ENCODE peak calls at places on chromosomes 12 and 14, in six cellular contexts. R is K562, X is astrocyte, P is BE2C, G is ovary, M is WERI-Rb-1. V is an unnamed sample. For H3K36me3, the result is how much of the 10 kb centered on the place peaks cover.

GRCh38 chr12:94601972-94602517 is 48.3 kb downstream of the TMCC3 start:
- DNase-seq in M (no peak), R (no peak), G (no peak), P (no peak), X (no peak), V (no peak)

GRCh38 chr12:41466762-41467270 is 278.7 kb downstream of the PDZRN4 start:
- DNase-seq in R (no peak), G (no peak), M (no peak), P (no peak), X (peak), V (no peak)

GRCh38 chr14:59427653-59428578 is 37.3 kb downstream of the GPR135 start:
- DNase-seq in X (peak), G (peak), R (no peak), M (no peak), P (no peak), V (no peak)

GRCh38 chr14:52937869-52938268 is 13.0 kb downstream of the FERMT2 start:
- DNase-seq in X (no peak), R (no peak), G (no peak), M (no peak), P (no peak), V (no peak)

GRCh38 chr14:65035049-65035448 is 48.4 kb downstream of the FNTB start:
- DNase-seq in R (no peak), P (peak), G (peak), M (no peak), X (no peak), V (no peak)

GRCh38 chr12:48851883-48852733 is at the start of gene DDX23:
- DNase-seq in M (peak), R (peak), G (peak), P (peak), X (peak), V (peak)

GRCh38 chr12:24960222-24960855 is 11.4 kb upstream of the BCAT1 start:
- DNase-seq in M (peak), R (peak), X (peak), P (peak), G (no peak), V (no peak)

GRCh38 chr12:125981610-125982253 is 916.5 kb downstream of the AACS start:
- DNase-seq in R (no peak), M (no peak), P (no peak), G (no peak), X (no peak), V (no peak)

GRCh38 chr14:93046696-93047050 is 69.1 kb downstream of the ITPK1 start:
- DNase-seq in P (peak), R (peak), G (no peak), X (no peak), M (no peak), V (no peak)

GRCh38 chr14:92217956-92218355 is 96.2 kb downstream of the CPSF2 start:
- DNase-seq in M (no peak), G (no peak), X (no peak), R (no peak), P (no peak), V (no peak)

GRCh38 chr12:116222358-116222757 is 55.1 kb downstream of the MED13L start:
- DNase-seq in R (no peak), G (no peak), M (no peak), P (peak), X (peak), V (peak)

GRCh38 chr14:101502761-101503392 is 58.4 kb upstream of the DIO3 start:
- DNase-seq in R (no peak), M (no peak), P (no peak), G (no peak), X (no peak), V (no peak)

GRCh38 chr12:65632131-65632855 is 192.0 kb upstream of the HMGA2 start:
- DNase-seq in R (no peak), G (no peak), M (no peak), X (peak), P (no peak), V (no peak)

GRCh38 chr12:54650884-54651283 is 2.7 kb upstream of the DCD start:
- DNase-seq in G (no peak), R (no peak), P (no peak), M (no peak), X (no peak), V (no peak)

GRCh38 chr12:84789184-84789583 is 123.4 kb downstream of the SLC6A15 start:
- DNase-seq in G (no peak), M (no peak), X (no peak), R (no peak), P (no peak), V (no peak)

GRCh38 chr14:73426877-73427276 is 31.5 kb downstream of the NUMB start:
- DNase-seq in P (no peak), X (peak), R (no peak), G (no peak), M (no peak), V (no peak)

GRCh38 chr12:52005903-52006703 is 643 bp upstream of the TAMALIN start:
- DNase-seq in X (no peak), G (peak), P (no peak), R (no peak), M (no peak), V (no peak)

GRCh38 chr14:30251017-30251416 is 307.9 kb upstream of the G2E3 start:
- DNase-seq in P (no peak), X (no peak), M (no peak), G (no peak), R (no peak), V (no peak)

GRCh38 chr14:49774111-49774510 is 6.2 kb downstream of the KLHDC2 start:
- DNase-seq in P (no peak), G (no peak), R (no peak), X (no peak), M (no peak), V (no peak)

GRCh38 chr12:107523760-107524558 is 161.6 kb upstream of the PWP1 start:
- DNase-seq in P (no peak), R (no peak), M (no peak), X (no peak), G (no peak), V (no peak)

GRCh38 chr14:88937706-88938105 is 113.3 kb downstream of the TTC8 start:
- DNase-seq in R (no peak), P (no peak), X (peak), G (no peak), M (no peak), V (no peak)

GRCh38 chr12:92019491-92020277 is 126.0 kb downstream of the BTG1 start:
- DNase-seq in M (no peak), R (no peak), G (no peak), P (no peak), X (no peak), V (no peak)

GRCh38 chr12:46468159-46468558 is 95.6 kb upstream of the SLC38A2 start:
- DNase-seq in G (no peak), P (no peak), X (peak), M (no peak), R (no peak), V (no peak)

GRCh38 chr14:92863281-92863680 is 59.7 kb upstream of the CHGA start:
- DNase-seq in X (no peak), G (no peak), P (no peak), M (no peak), R (no peak), V (no peak)

GRCh38 chr12:2160043-2160442 is 107.3 kb downstream of the CACNA1C start:
- DNase-seq in X (no peak), M (no peak), G (no peak), R (no peak), P (no peak), V (no peak)

GRCh38 chr14:77051101-77051500 is 22.6 kb upstream of the IRF2BPL start:
- DNase-seq in G (peak), M (no peak), R (no peak), X (no peak), P (peak), V (no peak)

GRCh38 chr12:72546106-72546505 is 273.9 kb downstream of the TRHDE start:
- DNase-seq in X (peak), R (no peak), G (no peak), P (no peak), M (no peak), V (no peak)

GRCh38 chr12:25195056-25195971 is at the start of the genes DNAI7 and ETFRF1:
- DNase-seq in X (peak), P (peak), R (peak), G (peak), M (peak), V (peak)

GRCh38 chr14:91333640-91334039 is 84.0 kb downstream of the CCDC88C start:
- DNase-seq in G (no peak), X (no peak), R (no peak), P (no peak), M (no peak), V (no peak)

GRCh38 chr14:95727084-95727700 is 13.3 kb upstream of the TCL1A start:
- DNase-seq in X (no peak), M (no peak), G (no peak), P (no peak), R (no peak), V (no peak)

GRCh38 chr14:91149462-91149861 is 35.6 kb downstream of the DGLUCY start:
- DNase-seq in G (no peak), P (no peak), X (peak), R (peak), M (no peak), V (peak)

GRCh38 chr14:76647699-76648298 is 113.5 kb upstream of the VASH1 start:
- DNase-seq in R (peak), G (no peak), X (peak), P (peak), M (peak), V (peak)

GRCh38 chr12:20438307-20438779 is 70.0 kb downstream of the PDE3A start:
- DNase-seq in G (no peak), R (no peak), P (no peak), X (no peak), M (no peak), V (no peak)

GRCh38 chr12:50425859-50426258 is 25.2 kb downstream of the LARP4 start:
- DNase-seq in X (no peak), R (no peak), M (no peak), P (no peak), G (no peak), V (no peak)

GRCh38 chr12:78726854-78727253 is 137.7 kb upstream of the SYT1 start:
- DNase-seq in M (no peak), G (no peak), R (no peak), P (no peak), X (no peak), V (no peak)

GRCh38 chr14:67515386-67516079 is 17.6 kb upstream of the PLEKHH1 start:
- DNase-seq in P (peak), G (peak), R (peak), M (peak), X (no peak), V (no peak)

GRCh38 chr14:53954551-53955233 is 1.9 kb downstream of the BMP4 start:
- DNase-seq in M (no peak), P (no peak), X (peak), R (no peak), G (peak), V (no peak)

GRCh38 chr12:25322918-25323773 is 72.4 kb upstream of the KRAS start:
- DNase-seq in G (no peak), X (peak), R (no peak), M (no peak), P (no peak), V (no peak)

GRCh38 chr12:89162704-89163261 is 189.5 kb downstream of the DUSP6 start:
- DNase-seq in P (no peak), R (no peak), M (no peak), G (no peak), X (peak), V (peak)

DNA sequence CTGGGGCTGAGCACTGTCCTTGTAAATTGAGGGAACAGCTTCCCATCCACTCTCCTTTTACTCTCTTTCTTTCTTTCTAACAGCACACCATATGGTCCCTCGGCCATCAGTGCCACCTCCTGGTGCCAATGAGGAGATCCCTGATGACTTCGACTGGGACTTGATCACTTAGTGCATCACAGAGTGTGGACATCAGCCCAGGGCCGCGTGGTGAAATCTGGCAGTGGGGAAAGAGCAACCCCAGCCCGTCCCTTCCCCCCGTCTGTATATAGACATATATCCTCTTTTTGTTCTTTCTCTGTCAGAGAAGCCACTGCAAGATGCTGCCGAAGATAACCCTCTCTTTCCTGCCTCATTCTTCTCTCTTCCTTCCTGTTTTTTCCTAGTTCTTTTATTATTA is 13.5 kb downstream of the C3AR1 start:
- DNase-seq in P (no peak), M (no peak), X (no peak), G (no peak), R (no peak), V (no peak)
- TF ChIP-seq CTCF in P (no peak), M (no peak), X (no peak), G (no peak), R (no peak), V (no peak)

GRCh38 chr12:108629824-108630476 is 3.7 kb downstream of the SELPLG start:
- DNase-seq in M (peak), X (peak), P (no peak), G (peak), R (peak), V (no peak)

GRCh38 chr12:108630481-108631207 is 3.0 kb downstream of the SELPLG start:
- DNase-seq in G (peak), P (peak), X (peak), M (no peak), R (no peak), V (no peak)

GRCh38 chr12:108633081-108633533 is 587 bp downstream of the SELPLG start:
- DNase-seq in G (peak), X (no peak), R (no peak), M (no peak), P (no peak), V (no peak)

GRCh38 chr12:108627134-108627920 is 6.4 kb downstream of the SELPLG start:
- DNase-seq in G (no peak), X (no peak), M (no peak), R (no peak), P (no peak), V (no peak)

GRCh38 chr12:108629156-108629555 is 4.5 kb downstream of the SELPLG start:
- DNase-seq in P (no peak), R (peak), X (no peak), M (no peak), G (peak), V (no peak)
- H3K4me3 ChIP-seq in P (no peak), R (peak), X (no peak), M (no peak), G (no peak), V (no peak)

GRCh38 chr12:108542320-108542719 is 18.7 kb downstream of the SART3 start:
- DNase-seq in M (no peak), P (no peak), R (no peak), G (no peak), X (no peak), V (no peak)
- H3K36me3 ChIP-seq in M (half or more), P (half or more), R (half or more), G (under half), X (half or more), V (under half)

GRCh38 chr12:6837370-6838060 is 3.2 kb upstream of the GNB3 start:
- DNase-seq in P (no peak), M (no peak), R (no peak), X (no peak), G (no peak), V (no peak)
- TF ChIP-seq CTCF in P (no peak), M (no peak), R (no peak), X (no peak), G (no peak), V (no peak)

GRCh38 chr12:57606016-57606311 is 1.3 kb downstream of the DTX3 start:
- DNase-seq in R (no peak), G (no peak), M (no peak), P (no peak), X (no peak), V (no peak)
- H3K4me3 ChIP-seq in R (no peak), G (no peak), M (no peak), P (no peak), X (no peak), V (no peak)

GRCh38 chr12:121911824-121912585 is 6.4 kb upstream of the CFAP251 start:
- DNase-seq in X (no peak), M (no peak), P (no peak), G (no peak), R (no peak), V (no peak)

GRCh38 chr12:121917950-121918678 is at the start of gene CFAP251:
- DNase-seq in R (no peak), G (peak), P (peak), X (peak), M (peak), V (no peak)

GRCh38 chr12:121916719-121917118 is 1.7 kb upstream of the CFAP251 start:
- DNase-seq in G (no peak), M (peak), X (no peak), P (peak), R (no peak), V (no peak)

GRCh38 chr12:121918679-121919038 is 267 bp downstream of the CFAP251 start:
- DNase-seq in P (no peak), R (no peak), M (no peak), G (no peak), X (no peak), V (no peak)

GRCh38 chr12:121915841-121916321 is 2.5 kb upstream of the CFAP251 start:
- DNase-seq in M (no peak), G (no peak), X (no peak), P (no peak), R (no peak), V (no peak)
- H3K36me3 ChIP-seq in M (under half), G (under half), X (under half), P (under half), R (half or more), V (under half)

DNA sequence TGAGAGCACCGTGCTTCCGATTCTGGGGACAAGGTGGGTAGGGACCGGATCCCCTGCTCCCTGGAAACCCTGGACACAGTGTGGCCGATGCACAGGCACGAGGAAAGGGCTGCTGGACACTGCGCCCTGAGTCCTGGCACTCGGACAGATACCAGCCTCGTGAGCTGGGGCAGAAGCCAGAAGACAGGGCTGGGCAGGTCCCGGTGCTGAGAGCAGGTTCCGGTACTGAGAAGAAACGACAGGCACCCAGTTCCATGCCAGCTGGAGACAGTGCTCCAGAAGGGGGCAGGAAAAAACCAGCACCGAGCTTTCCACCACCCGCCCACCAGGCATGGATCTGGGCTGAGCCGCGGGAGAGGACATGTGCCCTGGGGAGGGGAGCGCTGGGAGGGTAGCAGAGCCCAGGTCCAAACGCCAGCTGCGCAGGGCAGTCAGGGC is 6.5 kb downstream of the XRCC3 start:
- DNase-seq in X (no peak), R (no peak), M (no peak), G (no peak), P (peak), V (no peak)
- TF ChIP-seq CTCF in X (no peak), R (no peak), M (no peak), G (no peak), P (no peak), V (no peak)

GRCh38 chr14:70021548-70021947 is 142.3 kb downstream of the SMOC1 start:
- DNase-seq in G (no peak), X (no peak), M (no peak), R (no peak), P (no peak), V (no peak)

GRCh38 chr14:70020350-70021170 is 141.3 kb downstream of the SMOC1 start:
- DNase-seq in G (no peak), P (no peak), X (no peak), M (no peak), R (peak), V (no peak)

GRCh38 chr14:70014696-70015095 is 135.5 kb downstream of the SMOC1 start:
- DNase-seq in P (no peak), M (no peak), G (no peak), X (no peak), R (no peak), V (no peak)

GRCh38 chr14:70018246-70018645 is 139.0 kb downstream of the SMOC1 start:
- DNase-seq in X (no peak), M (no peak), R (no peak), P (no peak), G (peak), V (no peak)

GRCh38 chr14:70018713-70019201 is 139.5 kb downstream of the SMOC1 start:
- DNase-seq in X (no peak), R (no peak), M (no peak), P (no peak), G (peak), V (no peak)
- H3K4me3 ChIP-seq in X (no peak), R (no peak), M (no peak), P (no peak), G (peak), V (no peak)